ENCODE peak calls at places on chromosome 21, in four cellular contexts. N is posterior cingulate gyrus; B is SW480; O is activated T-cell treated with anti-CD3 and anti-CD28 coated beads, Interleukin-2, amount 50 U/mL, for 72 hours. I is an unnamed sample.

GRCh38 chr21:44006656-44007055 is 5.5 kb upstream of the TRAPPC10 start:
- DNase-seq in N (no peak), B (no peak), O (no peak), I (no peak)

GRCh38 chr21:45792682-45793383 is 149.3 kb downstream of the PCBP3 start:
- DNase-seq in N (no peak), B (no peak), O (no peak), I (no peak)

GRCh38 chr21:38181101-38181500 is 75.7 kb upstream of the KCNJ15 start:
- DNase-seq in N (no peak), B (peak), O (no peak), I (no peak)

GRCh38 chr21:33403128-33403785 is at the start of gene IFNGR2:
- DNase-seq in N (peak), B (no peak), O (peak), I (peak)

GRCh38 chr21:33238565-33239255 is 9.0 kb downstream of the IFNAR2 start:
- DNase-seq in N (no peak), B (no peak), O (no peak), I (no peak)

GRCh38 chr21:37389456-37389855 is 22.9 kb downstream of the DYRK1A start:
- DNase-seq in N (no peak), B (no peak), O (no peak), I (no peak)

GRCh38 chr21:28754127-28754611 is 238.5 kb downstream of the LTN1 start:
- DNase-seq in N (no peak), B (no peak), O (no peak), I (no peak)

GRCh38 chr21:45985471-45986315 is 4.1 kb downstream of the COL6A1 start:
- DNase-seq in N (peak), B (no peak), O (no peak), I (no peak)

GRCh38 chr21:27776925-27777553 is 810.2 kb upstream of the ADAMTS5 start:
- DNase-seq in N (no peak), B (no peak), O (no peak), I (no peak)

GRCh38 chr21:36113647-36114428 is 21.0 kb upstream of the CBR3 start:
- DNase-seq in N (no peak), B (peak), O (peak), I (peak)

GRCh38 chr21:27769763-27770162 is 802.9 kb upstream of the ADAMTS5 start:
- DNase-seq in N (no peak), B (no peak), O (no peak), I (no peak)

GRCh38 chr21:33975548-33976081 is 60.0 kb upstream of the ATP5PO start:
- DNase-seq in N (no peak), B (peak), O (peak), I (peak)

GRCh38 chr21:36424592-36424991 is 39.4 kb downstream of the CHAF1B start:
- DNase-seq in N (no peak), B (no peak), O (no peak), I (no peak)

GRCh38 chr21:46477765-46478164 is 19.1 kb downstream of the DIP2A start:
- DNase-seq in N (no peak), B (no peak), O (no peak), I (no peak)

GRCh38 chr21:44785620-44786344 is 15.8 kb downstream of the UBE2G2 start:
- DNase-seq in N (no peak), B (no peak), O (no peak), I (no peak)